ENCODE peak calls at places on chromosomes 7 and 10, in four cellular contexts. U is mammary epithelial cell, M is IMR-90, C is mesenchymal stem cell. F is an unnamed sample.

GRCh38 chr10:5547684-5547933 is 22.8 kb downstream of the CALML3 start:
- DNase-seq in U (no peak), M (no peak), C (no peak), F (peak)

GRCh38 chr10:74306227-74306982 is 155.4 kb downstream of the ADK start:
- DNase-seq in U (no peak), M (no peak), C (no peak), F (no peak)

GRCh38 chr10:12795318-12795717 is 206.2 kb downstream of the CCDC3 start:
- DNase-seq in U (no peak), M (no peak), C (no peak), F (no peak)

GRCh38 chr7:137657476-137658193 is 189.1 kb downstream of the DGKI start:
- DNase-seq in U (no peak), M (no peak), C (no peak), F (no peak)

GRCh38 chr10:85597006-85597405 is 769.6 kb downstream of the GRID1 start:
- DNase-seq in U (no peak), M (no peak), C (no peak), F (no peak)

GRCh38 chr7:108660465-108660864 is 90.8 kb downstream of the DNAJB9 start:
- DNase-seq in U (no peak), M (peak), C (no peak), F (no peak)

GRCh38 chr10:74071151-74071550 is 73.2 kb downstream of the VCL start:
- DNase-seq in U (no peak), M (peak), C (peak), F (peak)

GRCh38 chr10:80541144-80541750 is 3.5 kb downstream of the SH2D4B start:
- DNase-seq in U (no peak), M (no peak), C (no peak), F (no peak)

GRCh38 chr7:28298870-28299484 is 113.3 kb upstream of the CREB5 start:
- DNase-seq in U (peak), M (peak), C (peak), F (peak)

GRCh38 chr7:152756126-152756525 is 3.4 kb upstream of the ACTR3B start:
- DNase-seq in U (no peak), M (peak), C (no peak), F (no peak)

GRCh38 chr10:99525897-99526296 is 6.8 kb upstream of the NKX2-3 start:
- DNase-seq in U (no peak), M (no peak), C (peak), F (no peak)

GRCh38 chr10:78543749-78544446 is 510.2 kb downstream of the RPS24 start:
- DNase-seq in U (no peak), M (peak), C (peak), F (peak)

GRCh38 chr7:131552053-131552452 is 4.4 kb downstream of the PODXL start:
- DNase-seq in U (no peak), M (no peak), C (no peak), F (no peak)

GRCh38 chr7:155856656-155857055 is 44.4 kb upstream of the SHH start:
- DNase-seq in U (no peak), M (no peak), C (no peak), F (no peak)

GRCh38 chr10:62217683-62218082 is 51.0 kb downstream of the RTKN2 start:
- DNase-seq in U (no peak), M (no peak), C (no peak), F (no peak)

GRCh38 chr10:131129544-131129943 is 182.0 kb downstream of the TCERG1L start:
- DNase-seq in U (no peak), M (no peak), C (no peak), F (no peak)

GRCh38 chr7:137923380-137923779 is 76.6 kb upstream of the DGKI start:
- DNase-seq in U (no peak), M (peak), C (peak), F (peak)

GRCh38 chr7:87447251-87447650 is 28.2 kb downstream of the ABCB4 start:
- DNase-seq in U (no peak), M (no peak), C (no peak), F (peak)

GRCh38 chr10:102775973-102776669 is 32.4 kb downstream of the WBP1L start:
- DNase-seq in U (no peak), M (peak), C (peak), F (peak)

GRCh38 chr7:36303202-36304098 is 86.2 kb upstream of the ANLN start:
- DNase-seq in U (peak), M (peak), C (peak), F (peak)

GRCh38 chr10:90042075-90042474 is 340.7 kb downstream of the KIF20B start:
- DNase-seq in U (no peak), M (no peak), C (no peak), F (no peak)

GRCh38 chr7:117119192-117119924 is 166.1 kb downstream of the ST7 start:
- DNase-seq in U (peak), M (peak), C (peak), F (peak)

GRCh38 chr7:23246540-23246939 is at the start of gene GPNMB:
- DNase-seq in U (peak), M (peak), C (peak), F (peak)

GRCh38 chr7:157564518-157565177 is 227.8 kb downstream of the DNAJB6 start:
- DNase-seq in U (no peak), M (peak), C (peak), F (peak)

GRCh38 chr7:88344956-88345832 is 38.5 kb upstream of the STEAP4 start:
- DNase-seq in U (no peak), M (no peak), C (no peak), F (peak)

GRCh38 chr10:97640868-97641811 is 669 bp downstream of the PI4K2A start:
- DNase-seq in U (peak), M (peak), C (peak), F (peak)

GRCh38 chr7:1029637-1030443 is 14.5 kb upstream of the GPR146 start:
- DNase-seq in U (no peak), M (no peak), C (no peak), F (no peak)

GRCh38 chr10:118835682-118836326 is 81.0 kb upstream of the CACUL1 start:
- DNase-seq in U (peak), M (no peak), C (no peak), F (peak)

GRCh38 chr7:40525764-40526163 is 391.0 kb downstream of the SUGCT start:
- DNase-seq in U (no peak), M (no peak), C (no peak), F (peak)

GRCh38 chr7:20653636-20654035 is 38.2 kb downstream of the ABCB5 start:
- DNase-seq in U (peak), M (no peak), C (no peak), F (no peak)
- H3K9ac ChIP-seq in U (no peak), M (no peak), C (no peak), F (no peak)

DNA sequence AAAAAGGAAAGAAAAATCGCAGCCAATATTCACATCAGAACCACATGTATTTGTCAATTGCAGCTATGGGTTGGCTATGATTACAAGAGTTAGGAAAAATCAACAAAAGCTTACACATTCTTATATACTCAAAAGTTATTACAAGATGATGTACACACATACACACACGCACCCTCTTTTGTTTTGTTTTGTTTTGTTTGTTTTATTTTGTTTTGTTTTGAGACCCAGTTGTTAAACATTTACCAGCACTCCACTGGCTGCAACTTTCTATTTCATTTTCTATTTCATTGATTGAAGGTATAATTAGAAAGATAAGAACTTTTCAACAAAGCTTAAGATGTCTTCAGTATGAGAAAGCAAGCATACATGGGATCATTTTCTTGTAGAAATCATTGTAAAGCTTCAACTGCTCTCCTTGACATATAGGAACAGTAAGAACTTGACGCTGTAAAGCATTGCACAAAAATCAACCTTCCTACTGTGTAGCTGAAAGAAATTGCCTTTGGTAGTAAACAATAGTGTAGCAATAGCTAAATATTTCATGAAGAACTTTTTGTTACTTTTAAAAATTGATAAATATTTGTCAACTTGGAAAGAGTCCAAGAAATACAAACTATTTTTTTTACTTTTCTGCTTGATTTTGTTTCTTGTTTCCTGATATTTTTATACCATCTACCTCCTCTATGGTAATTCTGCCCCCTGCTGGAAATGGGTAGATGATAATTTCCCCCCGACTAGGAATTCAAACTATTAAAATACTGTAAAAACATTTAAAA is 205.9 kb downstream of the MBL2 start:
- DNase-seq in U (peak), M (peak), C (peak), F (peak)
- H3K9ac ChIP-seq in U (no peak), M (peak), C (peak), F (no peak)

DNA sequence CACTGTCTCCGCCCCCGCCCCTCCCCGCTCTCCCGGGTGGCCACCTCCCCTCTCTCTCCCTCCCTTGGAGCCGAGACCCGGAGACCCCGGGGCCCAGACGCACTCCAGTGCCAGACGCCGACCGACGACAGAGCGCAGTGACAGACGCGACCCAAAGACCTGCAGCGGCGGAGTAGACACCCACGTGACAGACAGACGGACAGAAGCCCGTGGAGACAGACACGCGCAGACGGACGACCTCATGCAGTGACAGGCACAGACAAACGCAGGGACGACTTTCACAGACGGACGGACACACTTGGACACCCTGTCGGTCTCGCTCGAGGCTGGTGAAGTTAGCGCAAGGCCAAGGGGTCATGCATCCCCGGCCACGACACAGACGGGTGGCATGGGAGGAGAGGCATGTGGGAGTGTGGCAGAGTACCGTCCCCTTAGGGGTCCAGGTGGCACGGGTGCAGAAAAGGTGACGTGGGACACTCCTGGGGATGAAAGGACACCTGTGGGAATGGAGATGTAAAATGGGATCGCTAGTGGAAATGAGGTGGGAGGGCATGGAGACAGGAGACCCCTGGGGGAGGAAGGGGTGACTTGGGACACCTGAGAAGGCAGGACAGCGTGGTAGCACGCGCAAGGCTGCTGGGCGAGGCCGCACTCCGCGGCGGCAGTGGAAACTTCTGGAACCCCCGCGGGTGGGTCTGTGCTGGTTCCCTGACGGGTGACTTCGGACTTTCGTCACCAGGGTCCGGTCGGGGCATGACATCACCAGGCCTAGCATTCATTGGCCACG is 461 bp upstream of the ACHE start:
- DNase-seq in U (no peak), M (no peak), C (no peak), F (no peak)
- H3K9ac ChIP-seq in U (no peak), M (no peak), C (no peak), F (no peak)

GRCh38 chr7:103989200-103989784 is at the start of gene RELN:
- DNase-seq in U (peak), M (peak), C (peak), F (peak)

GRCh38 chr7:103987455-103987854 is 2.0 kb downstream of the RELN start:
- DNase-seq in U (no peak), M (no peak), C (no peak), F (no peak)

GRCh38 chr7:103990991-103991390 is 1.5 kb upstream of the RELN start:
- DNase-seq in U (no peak), M (no peak), C (no peak), F (no peak)

GRCh38 chr7:103989785-103990775 is 622 bp upstream of the RELN start:
- DNase-seq in U (peak), M (peak), C (peak), F (peak)

GRCh38 chr7:103988468-103989199 is 824 bp downstream of the RELN start:
- DNase-seq in U (peak), M (no peak), C (no peak), F (peak)
- H3K9ac ChIP-seq in U (no peak), M (peak), C (no peak), F (peak)

F was measured in fibroblast of lung.